ENCODE peak calls at places on chromosomes 2 and 18, in eight cellular contexts. Z, H, R, L, O, Q, U and G are unnamed samples.

GRCh38 chr2:68918497-68918896 is 34.2 kb downstream of the GKN2 start:
- DNase-seq in H (no peak), L (no peak), R (no peak), O (no peak), U (no peak), Q (no peak), Z (no peak), G (no peak)

GRCh38 chr2:67579791-67580190 is 182.7 kb downstream of the ETAA1 start:
- DNase-seq in O (no peak), U (no peak), Q (no peak), Z (no peak), L (no peak), H (no peak), R (no peak), G (no peak)

GRCh38 chr2:29006092-29006985 is 25.2 kb downstream of the TOGARAM2 start:
- DNase-seq in O (no peak), L (no peak), R (no peak), Z (no peak), H (no peak), U (no peak), Q (no peak), G (no peak)

GRCh38 chr18:12032786-12033642 is 51.7 kb downstream of the IMPA2 start:
- DNase-seq in R (no peak), Q (no peak), O (no peak), L (no peak), Z (no peak), U (no peak), H (no peak), G (no peak)

GRCh38 chr2:110662560-110662959 is 15.3 kb downstream of the BUB1 start:
- DNase-seq in O (no peak), L (no peak), Z (no peak), H (no peak), U (no peak), R (no peak), Q (no peak), G (no peak)

GRCh38 chr18:6256521-6256920 is 158.2 kb downstream of the L3MBTL4 start:
- DNase-seq in U (no peak), R (no peak), L (no peak), O (no peak), Q (no peak), Z (no peak), H (no peak), G (no peak)

GRCh38 chr18:79575891-79576685 is 103.5 kb upstream of the CTDP1 start:
- DNase-seq in Z (no peak), Q (peak), U (no peak), L (peak), R (no peak), O (no peak), H (peak), G (peak)

GRCh38 chr2:69652206-69652605 is 8.7 kb upstream of the AAK1 start:
- DNase-seq in O (no peak), Q (no peak), U (no peak), Z (no peak), H (no peak), L (no peak), R (no peak), G (no peak)

GRCh38 chr2:202099515-202099914 is 26.5 kb downstream of the KIAA2012 start:
- DNase-seq in L (no peak), Q (no peak), H (no peak), O (no peak), U (no peak), R (no peak), Z (no peak), G (no peak)

GRCh38 chr2:16281451-16282330 is 341.3 kb downstream of the MYCN start:
- DNase-seq in Z (peak), H (no peak), R (no peak), L (no peak), O (no peak), U (peak), Q (peak), G (peak)

GRCh38 chr2:12083081-12083569 is 336.7 kb downstream of the LPIN1 start:
- DNase-seq in U (peak), L (no peak), Q (no peak), Z (no peak), H (no peak), R (no peak), O (no peak), G (no peak)

GRCh38 chr18:7870855-7871254 is 303.7 kb downstream of the PTPRM start:
- DNase-seq in O (no peak), Q (no peak), R (no peak), Z (no peak), H (no peak), U (no peak), L (no peak), G (no peak)

GRCh38 chr2:19362652-19363473 is 4.4 kb upstream of the OSR1 start:
- DNase-seq in H (peak), U (peak), O (peak), L (peak), R (no peak), Z (peak), Q (peak), G (peak)

GRCh38 chr2:17635007-17635406 is 94.5 kb downstream of the VSNL1 start:
- DNase-seq in R (no peak), O (no peak), Q (no peak), U (no peak), L (no peak), Z (no peak), H (no peak), G (no peak)

GRCh38 chr18:13834501-13835015 is 10.6 kb downstream of the MC5R start:
- DNase-seq in Z (no peak), R (no peak), O (no peak), U (no peak), Q (no peak), L (no peak), H (no peak), G (no peak)

GRCh38 chr2:15889800-15890498 is 50.4 kb upstream of the MYCN start:
- DNase-seq in R (no peak), H (no peak), Q (no peak), L (no peak), U (no peak), O (no peak), Z (no peak), G (no peak)

GRCh38 chr2:10042301-10043161 is 819 bp upstream of the KLF11 start:
- DNase-seq in U (no peak), Z (peak), H (peak), Q (no peak), R (no peak), O (peak), L (peak), G (peak)

GRCh38 chr2:228630786-228631185 is 449.3 kb upstream of the SPHKAP start:
- DNase-seq in L (no peak), U (no peak), Z (no peak), H (no peak), Q (no peak), R (no peak), O (no peak), G (no peak)

GRCh38 chr2:240946654-240947053 is 40.5 kb downstream of the CROCC2 start:
- DNase-seq in L (peak), R (no peak), H (peak), U (no peak), O (no peak), Z (no peak), Q (no peak), G (peak)

GRCh38 chr18:12880532-12880892 is 3.5 kb downstream of the PTPN2 start:
- DNase-seq in Q (no peak), Z (no peak), R (no peak), L (no peak), U (no peak), H (no peak), O (no peak), G (no peak)

GRCh38 chr18:3115430-3116025 is 102.6 kb upstream of the LPIN2 start:
- DNase-seq in H (no peak), U (no peak), R (no peak), Q (no peak), O (no peak), Z (no peak), L (no peak), G (no peak)

GRCh38 chr2:172836386-172837200 is 100.9 kb downstream of the RAPGEF4 start:
- DNase-seq in R (no peak), L (no peak), Z (no peak), O (peak), U (no peak), Q (no peak), H (no peak), G (no peak)

GRCh38 chr18:73614812-73615211 is 532.8 kb downstream of the FBXO15 start:
- DNase-seq in H (no peak), L (no peak), R (no peak), Q (no peak), Z (no peak), O (no peak), U (no peak), G (no peak)

GRCh38 chr2:230627806-230628724 is 84.6 kb upstream of the CAB39 start:
- DNase-seq in Q (no peak), L (no peak), R (no peak), U (no peak), O (no peak), H (peak), Z (peak), G (peak)

GRCh38 chr2:161416633-161417427 is 733 bp downstream of the TBR1 start:
- DNase-seq in U (peak), R (no peak), Q (no peak), Z (no peak), O (no peak), H (no peak), L (no peak), G (no peak)

GRCh38 chr2:30428827-30429461 is 18.1 kb upstream of the LCLAT1 start:
- DNase-seq in U (no peak), L (no peak), Z (no peak), H (no peak), O (no peak), Q (no peak), R (no peak), G (no peak)

GRCh38 chr2:217289909-217290283 is 430.0 kb upstream of the TNP1 start:
- DNase-seq in O (no peak), U (peak), Z (peak), L (no peak), H (no peak), R (no peak), Q (peak), G (no peak)

GRCh38 chr2:45908316-45909150 is 257.1 kb downstream of the PRKCE start:
- DNase-seq in H (no peak), L (no peak), Z (no peak), O (no peak), Q (no peak), R (no peak), U (no peak), G (no peak)

GRCh38 chr2:219634171-219634940 is 6.9 kb downstream of the SLC4A3 start:
- DNase-seq in O (no peak), H (no peak), L (no peak), Z (no peak), Q (no peak), R (no peak), U (peak), G (no peak)

GRCh38 chr2:140997997-140998396 is 1132.8 kb downstream of the LRP1B start:
- DNase-seq in U (no peak), Z (no peak), H (no peak), O (no peak), L (no peak), Q (no peak), R (no peak), G (no peak)

GRCh38 chr2:88010136-88010535 is 6.2 kb downstream of the RNU2-63P start:
- DNase-seq in Q (no peak), R (no peak), Z (no peak), U (no peak), L (no peak), O (no peak), H (no peak), G (no peak)

GRCh38 chr2:1986166-1986565 is 241.9 kb upstream of the PXDN start:
- DNase-seq in U (no peak), Q (no peak), L (no peak), R (no peak), H (no peak), O (no peak), Z (no peak), G (no peak)

GRCh38 chr2:48954935-48955334 is 199.4 kb downstream of the FSHR start:
- DNase-seq in R (no peak), O (no peak), Z (no peak), U (no peak), Q (no peak), H (no peak), L (no peak), G (no peak)

GRCh38 chr2:144364988-144365738 is 154.8 kb downstream of the ZEB2 start:
- DNase-seq in R (no peak), H (no peak), O (no peak), L (no peak), Z (no peak), Q (no peak), U (no peak), G (no peak)

GRCh38 chr18:34576622-34577021 is 133.5 kb upstream of the DTNA start:
- DNase-seq in R (no peak), Q (no peak), U (no peak), O (no peak), Z (no peak), L (no peak), H (no peak), G (no peak)

GRCh38 chr2:235936493-235936892 is 231.7 kb downstream of the GBX2 start:
- DNase-seq in H (no peak), U (no peak), Q (no peak), Z (peak), O (peak), L (no peak), R (no peak), G (peak)

GRCh38 chr2:47488870-47489584 is 86.1 kb downstream of the MSH2 start:
- DNase-seq in O (peak), Q (no peak), H (no peak), L (no peak), Z (peak), R (no peak), U (no peak), G (no peak)

GRCh38 chr2:30272761-30273573 is 41.6 kb downstream of the LBH start:
- DNase-seq in O (peak), U (no peak), R (no peak), L (peak), Z (no peak), Q (no peak), H (no peak), G (no peak)

GRCh38 chr2:8500124-8501054 is 181.5 kb upstream of the ID2 start:
- DNase-seq in L (no peak), Q (peak), O (no peak), R (no peak), H (no peak), U (no peak), Z (peak), G (no peak)
- TF ChIP-seq POLR2AphosphoS5 in L (no peak), Q (peak), O (no peak), R (no peak), H (no peak), U (no peak), Z (no peak), G (no peak)

GRCh38 chr2:43937269-43937820 is 58.4 kb downstream of the LRPPRC start:
- DNase-seq in Z (no peak), L (no peak), Q (no peak), O (no peak), U (no peak), H (no peak), R (no peak), G (no peak)

GRCh38 chr2:43942001-43942400 is 53.8 kb downstream of the LRPPRC start:
- DNase-seq in U (no peak), L (no peak), Q (no peak), R (no peak), H (no peak), Z (no peak), O (no peak), G (no peak)

GRCh38 chr2:43942881-43943280 is 52.9 kb downstream of the LRPPRC start:
- DNase-seq in Q (no peak), U (no peak), H (no peak), O (no peak), L (no peak), R (no peak), Z (no peak), G (no peak)

GRCh38 chr2:43941359-43941758 is 54.4 kb downstream of the LRPPRC start:
- DNase-seq in O (no peak), L (no peak), Q (no peak), U (no peak), H (no peak), Z (no peak), R (no peak), G (no peak)

DNA sequence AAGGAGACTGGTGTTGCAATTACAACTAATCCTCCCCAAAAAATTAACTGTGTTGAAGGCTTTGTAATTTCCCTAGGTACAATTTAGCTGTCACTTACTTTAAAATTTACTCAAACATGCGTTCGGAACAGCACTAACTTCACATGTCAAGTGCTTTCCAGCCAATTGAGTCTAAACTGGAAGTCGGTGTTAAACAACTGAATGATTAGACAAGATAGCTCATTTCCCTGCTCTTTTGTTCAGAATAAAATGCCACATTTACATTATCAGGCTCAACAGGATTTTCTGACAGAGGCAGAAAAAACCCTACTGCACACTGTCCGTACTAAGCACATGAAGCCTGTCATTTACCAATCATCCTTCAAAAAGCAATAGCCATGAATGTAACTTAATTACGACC is 56.1 kb downstream of the LRPPRC start:
- DNase-seq in Z (no peak), H (no peak), L (no peak), Q (no peak), R (no peak), O (no peak), U (no peak), G (no peak)
- TF ChIP-seq POLR2AphosphoS5 in Z (no peak), H (no peak), L (no peak), Q (no peak), R (no peak), O (no peak), U (no peak), G (no peak)

GRCh38 chr2:179263460-179264237 is 983 bp downstream of the SESTD1 start:
- DNase-seq in R (peak), H (peak), L (peak), O (peak), Q (no peak), Z (peak), U (peak), G (peak)

GRCh38 chr2:179263015-179263414 is 1.6 kb downstream of the SESTD1 start:
- DNase-seq in R (no peak), Z (peak), O (peak), Q (no peak), U (no peak), H (no peak), L (no peak), G (no peak)

GRCh38 chr2:179266271-179266670 is 1.6 kb upstream of the SESTD1 start:
- DNase-seq in R (no peak), U (no peak), O (no peak), Q (no peak), H (no peak), Z (no peak), L (no peak), G (no peak)

GRCh38 chr2:179265082-179265575 is 497 bp upstream of the SESTD1 start:
- DNase-seq in H (no peak), R (no peak), L (no peak), O (peak), U (no peak), Q (no peak), Z (no peak), G (no peak)

GRCh38 chr2:179264238-179265081 is at the start of gene SESTD1:
- DNase-seq in U (peak), R (peak), H (peak), L (peak), O (peak), Q (peak), Z (peak), G (peak)
- TF ChIP-seq POLR2AphosphoS5 in U (no peak), R (no peak), H (peak), L (no peak), O (peak), Q (no peak), Z (peak), G (no peak)

GRCh38 chr18:76548541-76548940 is 53.5 kb upstream of the ZNF516 start:
- DNase-seq in Z (no peak), L (no peak), R (no peak), H (peak), O (no peak), U (no peak), Q (no peak), G (no peak)

GRCh38 chr18:76546282-76546572 is 51.2 kb upstream of the ZNF516 start:
- DNase-seq in U (no peak), L (no peak), R (no peak), H (no peak), Q (no peak), Z (no peak), O (no peak), G (no peak)

GRCh38 chr18:76547306-76547705 is 52.3 kb upstream of the ZNF516 start:
- DNase-seq in R (no peak), H (no peak), Z (no peak), Q (no peak), L (no peak), U (no peak), O (no peak), G (no peak)

GRCh38 chr18:76544511-76545350 is 49.7 kb upstream of the ZNF516 start:
- DNase-seq in L (no peak), O (no peak), Z (no peak), R (no peak), H (no peak), U (no peak), Q (no peak), G (no peak)

DNA sequence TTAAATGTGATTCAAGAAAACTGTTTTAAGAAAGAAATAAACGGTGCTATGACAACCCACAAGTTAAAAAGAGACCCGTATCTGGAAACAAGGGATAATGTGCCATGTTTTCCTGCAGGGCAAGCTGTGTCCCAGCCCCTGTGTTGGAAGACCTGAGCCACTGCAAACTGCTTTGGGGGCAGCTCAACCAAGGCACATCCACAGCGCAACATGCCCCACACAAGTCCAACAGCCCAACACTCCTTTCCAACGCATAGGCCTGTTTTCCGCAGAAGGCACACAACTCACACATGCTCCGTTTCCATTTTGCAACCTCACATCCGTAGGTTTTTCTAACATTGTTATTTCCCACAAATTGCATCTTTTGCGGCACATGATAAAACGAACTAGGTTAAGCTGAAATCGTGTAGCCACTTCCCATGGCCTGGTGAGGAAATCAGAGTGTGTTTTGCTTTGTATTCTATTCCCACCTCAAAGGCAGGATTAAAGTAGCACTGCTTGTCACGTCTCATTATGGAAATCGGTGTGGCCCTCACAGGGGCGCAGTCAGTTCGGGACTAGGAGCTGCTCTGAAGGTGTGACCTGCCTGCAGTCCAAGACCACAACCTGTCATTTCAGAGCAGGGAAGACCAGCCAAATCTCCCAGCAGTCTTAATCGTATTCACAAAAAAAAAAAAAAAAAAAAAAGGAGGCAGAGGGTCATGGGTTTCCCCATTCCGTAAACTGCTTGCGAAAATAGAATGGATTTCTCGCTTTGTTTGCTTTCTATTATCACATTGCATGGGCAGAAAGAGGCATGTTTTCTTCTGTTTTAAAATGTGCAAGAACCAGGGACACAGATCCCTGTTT is 50.6 kb upstream of the ZNF516 start:
- DNase-seq in R (no peak), U (no peak), Q (no peak), H (no peak), L (no peak), Z (no peak), O (no peak), G (no peak)
- TF ChIP-seq POLR2AphosphoS5 in R (no peak), U (no peak), Q (no peak), H (no peak), L (no peak), Z (no peak), O (no peak), G (no peak)

GRCh38 chr2:238422940-238423339 is 3.8 kb upstream of the ASB1 start:
- DNase-seq in U (no peak), Z (no peak), H (no peak), L (no peak), O (no peak), R (no peak), Q (no peak), G (peak)
- TF ChIP-seq POLR2AphosphoS5 in U (no peak), Z (no peak), H (no peak), L (no peak), O (no peak), R (no peak), Q (no peak), G (no peak)

GRCh38 chr18:21634588-21635199 is 22.6 kb downstream of the SNRPD1 start:
- DNase-seq in H (no peak), R (no peak), Z (no peak), O (no peak), U (no peak), Q (no peak), L (no peak), G (no peak)
- TF ChIP-seq POLR2AphosphoS5 in H (no peak), R (no peak), Z (no peak), O (no peak), U (no peak), Q (no peak), L (no peak), G (no peak)

GRCh38 chr18:60060578-60060977 is 160.8 kb downstream of the PMAIP1 start:
- DNase-seq in U (no peak), H (no peak), L (no peak), Q (no peak), R (no peak), Z (no peak), O (no peak), G (no peak)
- TF ChIP-seq POLR2AphosphoS5 in U (no peak), H (no peak), L (no peak), Q (no peak), R (no peak), Z (no peak), O (no peak), G (no peak)